ENCODE peak calls at places on chromosomes 4 and X, in five cellular contexts. W is ACHN; G is GM03348; O is stimulated activated CD8-positive, alpha-beta memory T cell treated with anti-CD3 and anti-CD28 coated beads, Interleukin-15, amount 100 ng/mL, for 48 hours; S is stimulated activated CD4-positive, alpha-beta T cell treated with anti-CD3 and anti-CD28 coated beads, Interleukin-12 subunit alpha, Interleukin-12 subunit beta, amount 100 ng/mL, for 24 hours. T is an unnamed sample.

GRCh38 chrX:120660638-120661037 is 30.8 kb upstream of the C1GALT1C1 start:
- DNase-seq in W (no peak), G (peak), O (no peak), S (no peak), T (no peak)

GRCh38 chrX:115912372-115912897 is 258.1 kb upstream of the AGTR2 start:
- DNase-seq in W (no peak), G (no peak), O (no peak), S (no peak), T (no peak)

GRCh38 chr4:133154725-133155124 is 5.6 kb downstream of the PCDH10 start:
- DNase-seq in W (peak), G (peak), O (no peak), S (no peak), T (no peak)

GRCh38 chr4:13378973-13379759 is 105.0 kb downstream of the RAB28 start:
- DNase-seq in W (no peak), G (no peak), O (no peak), S (no peak), T (no peak)

GRCh38 chr4:79442422-79442821 is 34.4 kb upstream of the GK2 start:
- DNase-seq in W (no peak), G (no peak), O (no peak), S (no peak), T (no peak)

GRCh38 chr4:150462743-150463142 is 119.2 kb upstream of the MAB21L2 start:
- DNase-seq in W (no peak), G (no peak), O (no peak), S (no peak), T (no peak)

GRCh38 chr4:155807021-155807420 is 48.2 kb downstream of the GUCY1B1 start:
- DNase-seq in W (no peak), G (peak), O (no peak), S (no peak), T (no peak)

GRCh38 chrX:97102938-97103337 is 219.2 kb downstream of the RPA4 start:
- DNase-seq in W (no peak), G (no peak), O (no peak), S (no peak), T (no peak)

GRCh38 chr4:164706675-164707074 is 47.3 kb upstream of the SMIM31 start:
- DNase-seq in W (no peak), G (no peak), O (no peak), S (no peak), T (no peak)

T was measured in H1.